ENCODE peak calls at places on chromosome X, in seven cellular contexts. R is mesendoderm, F is lower lobe of right lung, P is Calu3, N is GM23338, A is non-pigmented ciliary epithelial cell, E is WERI-Rb-1. L is an unnamed sample.
A peak's percentile ranks its signal among the peaks of the same experiment; 100 is the strongest.

GRCh38 chrX:12439396-12439795 is 301.1 kb downstream of the FRMPD4 start:
- DNase-seq in R (no peak), F (no peak), A (no peak), P (no peak), N (no peak), E (no peak), L (no peak)

GRCh38 chrX:153744210-153745066 is 19.6 kb upstream of the PLXNB3 start:
- DNase-seq in R (peak; percentile 49), P (no peak), A (no peak), N (peak; percentile 48), F (no peak), E (peak; percentile 59), L (peak; percentile 76)

GRCh38 chrX:46140272-46140671 is 404.9 kb downstream of the ZNF674 start:
- DNase-seq in E (no peak), P (no peak), R (no peak), F (no peak), N (no peak), A (no peak), L (no peak)

GRCh38 chrX:110806145-110806544 is 10.5 kb upstream of the CHRDL1 start:
- DNase-seq in P (no peak), F (no peak), N (no peak), R (no peak), A (no peak), E (no peak), L (no peak)

GRCh38 chrX:100673397-100673953 is 29.5 kb downstream of the SRPX2 start:
- DNase-seq in N (no peak), F (no peak), E (no peak), R (no peak), P (no peak), A (peak; percentile 71), L (no peak)

GRCh38 chrX:44872319-44872816 is 620 bp upstream of the KDM6A start:
- DNase-seq in A (no peak), P (peak; percentile 38), R (no peak), F (no peak), N (peak; percentile 41), E (peak; percentile 50), L (no peak)

GRCh38 chrX:51098046-51098445 is 187.5 kb downstream of the BMP15 start:
- DNase-seq in P (no peak), E (no peak), R (no peak), N (no peak), F (no peak), A (no peak), L (no peak)

GRCh38 chrX:110170029-110170428 is 147.9 kb downstream of the AMMECR1 start:
- DNase-seq in P (no peak), R (no peak), E (no peak), N (no peak), A (no peak), F (no peak), L (no peak)

GRCh38 chrX:52363247-52363883 is 5.5 kb upstream of the XAGE2 start:
- DNase-seq in P (peak; percentile 28), R (peak; percentile 63), A (no peak), F (no peak), E (no peak), N (peak; percentile 35), L (no peak)

GRCh38 chrX:131392666-131393065 is 103.6 kb upstream of the IGSF1 start:
- DNase-seq in A (no peak), E (no peak), R (no peak), P (no peak), F (no peak), N (no peak), L (no peak)

GRCh38 chrX:95893632-95894031 is 791.0 kb upstream of the DIAPH2 start:
- DNase-seq in E (no peak), P (no peak), N (no peak), A (no peak), R (no peak), F (no peak), L (no peak)

GRCh38 chrX:101117701-101118100 is 19.7 kb downstream of the CENPI start:
- DNase-seq in A (no peak), P (no peak), N (no peak), R (no peak), F (no peak), E (no peak), L (no peak)

GRCh38 chrX:462853-463252 is 76.1 kb upstream of the PPP2R3B start:
- DNase-seq in N (no peak), A (no peak), F (no peak), E (no peak), P (no peak), R (no peak), L (no peak)

GRCh38 chrX:776529-777230 is 146.1 kb downstream of the SHOX start:
- DNase-seq in F (no peak), N (no peak), E (no peak), A (no peak), R (no peak), P (peak; percentile 68), L (no peak)

GRCh38 chrX:73647632-73648322 is 84.8 kb downstream of the CHIC1 start:
- DNase-seq in E (no peak), A (no peak), N (no peak), R (no peak), F (no peak), P (no peak), L (no peak)